ENCODE peak calls at places on chromosomes 5 and 9, in four cellular contexts. U, P, N and S are unnamed samples.

GRCh38 chr5:83559141-83559785 is 87.7 kb downstream of the VCAN start:
- DNase-seq in U (no peak), P (no peak), N (peak), S (no peak)

GRCh38 chr5:135030691-135031145 is 3.3 kb downstream of the PITX1 start:
- DNase-seq in U (no peak), P (no peak), N (no peak), S (no peak)

GRCh38 chr9:68631811-68632210 is 73.2 kb upstream of the PIP5K1B start:
- DNase-seq in U (no peak), P (no peak), N (no peak), S (no peak)

GRCh38 chr9:136847065-136847826 is 2.0 kb upstream of the PHPT1 start:
- DNase-seq in U (peak), P (peak), N (peak), S (peak)

GRCh38 chr5:146101646-146102045 is 3.7 kb downstream of the PLAC8L1 start:
- DNase-seq in U (no peak), P (no peak), N (no peak), S (no peak)

GRCh38 chr5:81751009-81751835 is at the start of gene SSBP2:
- DNase-seq in U (peak), P (peak), N (peak), S (peak)

GRCh38 chr5:1018596-1018995 is 10.0 kb downstream of the NKD2 start:
- DNase-seq in U (no peak), P (no peak), N (no peak), S (no peak)

GRCh38 chr5:76867027-76867426 is 17.2 kb downstream of the S100Z start:
- DNase-seq in U (no peak), P (no peak), N (no peak), S (no peak)

GRCh38 chr9:93207860-93208734 is 24.2 kb downstream of the WNK2 start:
- DNase-seq in U (no peak), P (no peak), N (no peak), S (no peak)

GRCh38 chr5:10301842-10302610 is 5.7 kb downstream of the CMBL start:
- DNase-seq in U (no peak), P (no peak), N (no peak), S (peak)

GRCh38 chr9:81717061-81717746 is 27.9 kb upstream of the TLE1 start:
- DNase-seq in U (no peak), P (no peak), N (no peak), S (no peak)

GRCh38 chr5:891837-892389 is 688 bp downstream of the BRD9 start:
- DNase-seq in U (peak), P (no peak), N (peak), S (peak)

GRCh38 chr9:82810902-82811301 is 252.0 kb downstream of the RASEF start:
- DNase-seq in U (peak), P (no peak), N (peak), S (peak)

GRCh38 chr9:126638571-126639132 is 24.9 kb downstream of the LMX1B start:
- DNase-seq in U (no peak), P (no peak), N (no peak), S (peak)

GRCh38 chr5:141821430-141821925 is 56.7 kb downstream of the PCDH1 start:
- DNase-seq in U (peak), P (no peak), N (peak), S (peak)

GRCh38 chr5:165735388-165735787 is 2230.0 kb downstream of the MAT2B start:
- DNase-seq in U (no peak), P (no peak), N (no peak), S (no peak)

GRCh38 chr5:95022967-95023695 is 261.8 kb downstream of the MCTP1 start:
- DNase-seq in U (no peak), P (no peak), N (peak), S (no peak)

GRCh38 chr5:116844015-116844414 is 269.4 kb upstream of the SEMA6A start:
- DNase-seq in U (no peak), P (no peak), N (no peak), S (no peak)

GRCh38 chr5:45113726-45114125 is 305.0 kb downstream of the MRPS30 start:
- DNase-seq in U (no peak), P (no peak), N (no peak), S (peak)

GRCh38 chr9:4287886-4288588 is 11.8 kb downstream of the GLIS3 start:
- DNase-seq in U (no peak), P (no peak), N (no peak), S (no peak)

GRCh38 chr5:541148-541887 is 17.1 kb upstream of the SLC9A3 start:
- DNase-seq in U (no peak), P (no peak), N (no peak), S (no peak)

DNA sequence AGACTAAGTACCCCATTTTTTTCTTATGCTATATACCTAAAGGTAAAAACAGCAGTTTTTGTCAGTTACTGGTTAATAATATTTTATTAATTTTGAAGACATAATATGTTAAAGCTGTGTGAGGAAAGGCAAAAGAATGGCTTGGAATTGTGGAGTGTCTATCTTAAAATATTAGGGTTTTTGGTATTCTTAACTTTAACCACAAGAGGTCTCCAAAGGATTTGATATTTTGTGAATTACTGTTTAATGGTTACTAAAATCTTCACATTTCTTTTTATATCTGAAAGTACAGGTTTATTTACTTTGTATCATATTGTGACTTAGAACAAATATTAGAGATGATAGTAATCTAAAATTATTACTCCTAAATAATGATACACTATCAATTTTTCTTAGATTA is 32.0 kb upstream of the DHFR start:
- DNase-seq in U (peak), P (no peak), N (peak), S (peak)
- TF ChIP-seq CTCF in U (peak), P (peak), N (peak), S (no peak)

GRCh38 chr5:168364738-168365550 is 73.5 kb downstream of the WWC1 start:
- DNase-seq in U (peak), P (no peak), N (peak), S (peak)
- TF ChIP-seq CTCF in U (no peak), P (no peak), N (no peak), S (no peak)

GRCh38 chr9:96061293-96061987 is 185.9 kb downstream of the ERCC6L2 start:
- DNase-seq in U (peak), P (peak), N (peak), S (peak)
- TF ChIP-seq CTCF in U (peak), P (peak), N (peak), S (no peak)

GRCh38 chr5:36694351-36694750 is 87.9 kb downstream of the SLC1A3 start:
- DNase-seq in U (no peak), P (no peak), N (peak), S (no peak)

GRCh38 chr5:36690041-36690941 is 83.9 kb downstream of the SLC1A3 start:
- DNase-seq in U (peak), P (peak), N (peak), S (peak)

GRCh38 chr5:36691241-36691640 is 84.8 kb downstream of the SLC1A3 start:
- DNase-seq in U (no peak), P (no peak), N (no peak), S (peak)

GRCh38 chr5:36691993-36692392 is 85.6 kb downstream of the SLC1A3 start:
- DNase-seq in U (peak), P (no peak), N (no peak), S (no peak)

DNA sequence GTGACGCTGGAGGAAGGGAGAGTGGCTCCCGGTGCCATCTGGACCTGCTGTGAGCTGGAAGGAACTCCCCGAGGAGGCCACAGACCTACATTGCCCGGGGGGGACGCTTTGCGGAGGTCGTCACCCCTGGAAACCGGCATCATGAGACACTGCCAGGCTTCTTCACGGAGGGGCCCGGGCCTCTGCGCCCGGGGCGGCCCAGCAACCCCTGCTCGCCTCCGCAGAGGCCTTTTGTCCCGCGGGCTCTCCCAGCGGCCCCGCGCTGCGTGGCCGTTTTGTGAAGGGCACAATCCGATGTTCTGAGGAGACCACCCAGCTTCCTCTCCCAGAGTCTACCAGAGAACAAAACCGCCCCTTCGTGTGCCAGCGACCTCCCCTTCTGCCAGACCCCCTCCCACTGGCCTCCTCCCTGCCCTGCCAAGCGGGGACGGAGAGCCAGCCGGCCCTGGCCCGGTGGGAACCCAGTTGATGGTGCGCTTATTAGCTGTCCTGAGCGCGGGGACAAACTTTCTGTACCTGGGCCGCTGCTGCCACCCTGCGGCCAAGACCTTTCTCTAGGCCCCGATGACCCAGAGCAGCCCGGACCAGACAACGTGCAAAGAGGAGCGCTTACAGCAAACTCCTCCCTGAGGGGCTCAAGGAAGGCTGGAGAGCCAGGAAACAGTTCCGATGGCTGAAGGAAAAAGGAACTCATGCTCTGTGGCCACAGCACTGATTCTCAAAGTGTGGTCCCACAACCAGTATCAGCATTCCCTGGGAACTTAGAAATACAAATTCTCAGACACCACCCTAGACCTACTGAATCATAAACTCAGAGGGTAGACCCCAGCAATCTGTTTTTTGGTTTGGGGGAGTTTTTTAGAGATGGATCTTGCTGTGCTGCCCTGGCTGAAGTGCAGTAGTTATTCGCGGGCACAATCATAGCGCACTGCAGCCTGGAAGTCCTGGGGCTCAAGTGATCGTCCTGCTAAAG is 86.7 kb downstream of the SLC1A3 start:
- DNase-seq in U (peak), P (peak), N (peak), S (peak)
- TF ChIP-seq CTCF in U (peak), P (peak), N (peak), S (peak)

DNA sequence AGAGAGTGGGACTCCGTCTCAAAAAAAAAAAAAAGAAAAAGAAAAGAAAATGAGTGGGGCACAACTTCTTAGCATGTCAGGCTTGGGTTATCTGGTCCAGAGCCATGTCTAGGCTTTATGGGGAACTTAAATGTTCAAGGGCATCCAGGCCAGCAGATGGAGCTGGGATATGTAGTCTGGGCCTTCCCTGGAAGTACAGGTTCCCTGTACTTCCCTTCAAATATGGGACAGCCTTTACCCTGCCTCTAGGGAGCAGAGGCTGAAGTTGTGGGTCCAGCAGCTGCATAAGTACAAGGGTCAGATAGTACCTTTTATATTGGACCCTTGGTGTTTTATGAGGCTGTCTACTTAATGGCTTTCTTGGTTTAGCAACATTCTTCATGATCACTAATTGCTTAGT is 42.1 kb downstream of the FAF2 start:
- DNase-seq in U (no peak), P (no peak), N (no peak), S (peak)
- TF ChIP-seq CTCF in U (no peak), P (no peak), N (no peak), S (peak)

DNA sequence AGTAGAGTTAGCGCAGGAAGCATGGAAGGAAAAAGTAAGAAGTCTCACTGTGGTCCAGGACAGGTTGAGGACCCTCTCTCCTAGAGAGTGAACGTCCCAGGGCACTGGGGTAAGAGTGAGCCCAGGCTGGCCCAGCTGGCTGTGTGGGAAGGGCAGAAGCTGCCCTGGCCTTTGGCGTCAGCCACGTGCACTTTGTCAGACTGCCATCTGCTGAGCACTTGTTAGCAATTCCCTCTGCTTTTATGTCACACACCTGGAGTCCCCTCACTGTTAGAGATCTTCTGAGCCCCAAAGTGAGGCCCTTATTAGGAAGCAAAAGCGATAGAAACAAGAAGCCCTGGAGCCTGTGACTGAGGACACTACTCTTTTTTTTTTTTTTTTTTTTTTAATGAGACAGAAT is 79.1 kb downstream of the UGCG start:
- DNase-seq in U (no peak), P (no peak), N (no peak), S (no peak)
- TF ChIP-seq CTCF in U (no peak), P (no peak), N (no peak), S (peak)

GRCh38 chr9:109797006-109797405 is 17.0 kb downstream of the PALM2AKAP2 start:
- DNase-seq in U (no peak), P (no peak), N (no peak), S (no peak)

GRCh38 chr9:109793921-109794320 is 13.9 kb downstream of the PALM2AKAP2 start:
- DNase-seq in U (no peak), P (no peak), N (no peak), S (no peak)

GRCh38 chr9:109796081-109796480 is 16.1 kb downstream of the PALM2AKAP2 start:
- DNase-seq in U (no peak), P (no peak), N (no peak), S (no peak)

GRCh38 chr9:109794361-109795012 is 14.5 kb downstream of the PALM2AKAP2 start:
- DNase-seq in U (peak), P (peak), N (peak), S (no peak)

DNA sequence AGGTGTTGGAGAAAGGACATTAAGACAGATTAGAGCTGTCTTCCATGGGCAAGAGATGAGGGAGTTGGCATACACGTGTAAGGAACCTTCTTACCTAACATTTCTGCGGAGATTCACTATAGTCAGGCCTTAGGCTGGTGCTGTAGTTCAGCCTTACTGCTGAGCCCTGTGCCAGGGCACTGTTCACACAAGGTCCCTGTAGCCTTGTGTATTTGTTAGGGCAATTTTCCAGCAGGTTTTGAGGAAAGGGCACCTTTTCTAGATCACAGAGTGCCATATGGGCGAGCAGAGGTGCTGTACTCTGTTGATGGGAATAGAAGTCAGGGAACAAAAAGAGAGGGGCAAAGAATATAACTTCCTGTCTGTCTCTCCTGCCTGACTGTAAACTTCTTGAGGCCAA is 15.6 kb downstream of the PALM2AKAP2 start:
- DNase-seq in U (no peak), P (no peak), N (no peak), S (no peak)
- TF ChIP-seq CTCF in U (no peak), P (no peak), N (no peak), S (no peak)

GRCh38 chr5:178590141-178590923 is at the start of gene COL23A1:
- DNase-seq in U (peak), P (peak), N (peak), S (peak)
- TF ChIP-seq CTCF in U (peak), P (peak), N (peak), S (peak)